ENCODE peak calls at places on chromosomes 7 and 10, in eight cellular contexts. L, U, K, B, I, O, M and W are unnamed samples.
A peak's percentile ranks its signal among the peaks of the same experiment; 100 is the strongest.

GRCh38 chr7:86933295-86933845 is 126.1 kb downstream of the ELAPOR2 start:
- DNase-seq in L (no peak), U (no peak), K (no peak), B (no peak), I (no peak), O (no peak), M (no peak), W (no peak)

GRCh38 chr10:123241391-123242141 is 87.4 kb downstream of the BUB3 start:
- DNase-seq in L (no peak), U (no peak), K (no peak), B (peak; percentile 7), I (no peak), O (no peak), M (peak; percentile 30), W (no peak)

GRCh38 chr7:5396542-5396941 is 27.1 kb downstream of the TNRC18 start:
- DNase-seq in L (peak; percentile 30), U (no peak), K (no peak), B (no peak), I (no peak), O (no peak), M (peak; percentile 50), W (no peak)

GRCh38 chr10:84188815-84189214 is 5.5 kb upstream of the CDHR1 start:
- DNase-seq in L (no peak), U (no peak), K (no peak), B (no peak), I (no peak), O (no peak), M (no peak), W (no peak)

GRCh38 chr7:28662236-28662635 is 249.9 kb downstream of the CREB5 start:
- DNase-seq in L (no peak), U (no peak), K (no peak), B (no peak), I (no peak), O (no peak), M (no peak), W (no peak)

GRCh38 chr10:131946321-131946751 is 35.4 kb downstream of the BNIP3 start:
- DNase-seq in L (no peak), U (no peak), K (no peak), B (peak; percentile 85), I (no peak), O (no peak), M (no peak), W (no peak)

GRCh38 chr10:99845837-99846382 is 63.5 kb downstream of the ABCC2 start:
- DNase-seq in L (peak; percentile 87), U (peak; percentile 88), K (peak; percentile 74), B (peak; percentile 98), I (peak; percentile 69), O (peak; percentile 39), M (peak; percentile 48), W (peak; percentile 70)

GRCh38 chr7:2438775-2439174 is 35.4 kb downstream of the CHST12 start:
- DNase-seq in L (no peak), U (no peak), K (no peak), B (no peak), I (no peak), O (no peak), M (no peak), W (no peak)

GRCh38 chr7:82317257-82317721 is 126.3 kb downstream of the CACNA2D1 start:
- DNase-seq in L (no peak), U (no peak), K (no peak), B (no peak), I (no peak), O (no peak), M (no peak), W (no peak)

GRCh38 chr10:26860542-26861325 is at the start of gene ABI1:
- DNase-seq in L (peak; percentile 97), U (peak; percentile 100), K (peak; percentile 95), B (peak; percentile 99), I (peak; percentile 97), O (peak; percentile 97), M (peak; percentile 96), W (peak; percentile 99)
- TF ChIP-seq CTCF in L (no peak), U (peak; percentile 72), K (peak; percentile 45), B (peak; percentile 56), I (peak; percentile 77), O (no peak), M (no peak), W (no peak)

GRCh38 chr7:123305840-123306375 is 106.1 kb upstream of the SLC13A1 start:
- DNase-seq in L (no peak), U (peak; percentile 55), K (no peak), B (no peak), I (no peak), O (no peak), M (no peak), W (no peak)

GRCh38 chr7:123308552-123308951 is 108.8 kb upstream of the SLC13A1 start:
- DNase-seq in L (no peak), U (no peak), K (no peak), B (no peak), I (no peak), O (no peak), M (no peak), W (no peak)

GRCh38 chr7:123303926-123304325 is 104.2 kb upstream of the SLC13A1 start:
- DNase-seq in L (no peak), U (no peak), K (no peak), B (no peak), I (no peak), O (no peak), M (no peak), W (no peak)
- TF ChIP-seq CTCF in L (no peak), U (no peak), K (no peak), B (no peak), I (no peak), O (no peak), M (no peak), W (no peak)

GRCh38 chr10:91409869-91410637 is at the start of gene HECTD2:
- DNase-seq in L (peak; percentile 70), U (peak; percentile 91), K (peak; percentile 88), B (peak; percentile 78), I (peak; percentile 86), O (peak; percentile 84), M (peak; percentile 76), W (peak; percentile 86)
- TF ChIP-seq CTCF in L (peak; percentile 77), U (peak; percentile 38), K (peak; percentile 25), B (no peak), I (no peak), O (peak; percentile 67), M (peak; percentile 19), W (peak; percentile 62)

DNA sequence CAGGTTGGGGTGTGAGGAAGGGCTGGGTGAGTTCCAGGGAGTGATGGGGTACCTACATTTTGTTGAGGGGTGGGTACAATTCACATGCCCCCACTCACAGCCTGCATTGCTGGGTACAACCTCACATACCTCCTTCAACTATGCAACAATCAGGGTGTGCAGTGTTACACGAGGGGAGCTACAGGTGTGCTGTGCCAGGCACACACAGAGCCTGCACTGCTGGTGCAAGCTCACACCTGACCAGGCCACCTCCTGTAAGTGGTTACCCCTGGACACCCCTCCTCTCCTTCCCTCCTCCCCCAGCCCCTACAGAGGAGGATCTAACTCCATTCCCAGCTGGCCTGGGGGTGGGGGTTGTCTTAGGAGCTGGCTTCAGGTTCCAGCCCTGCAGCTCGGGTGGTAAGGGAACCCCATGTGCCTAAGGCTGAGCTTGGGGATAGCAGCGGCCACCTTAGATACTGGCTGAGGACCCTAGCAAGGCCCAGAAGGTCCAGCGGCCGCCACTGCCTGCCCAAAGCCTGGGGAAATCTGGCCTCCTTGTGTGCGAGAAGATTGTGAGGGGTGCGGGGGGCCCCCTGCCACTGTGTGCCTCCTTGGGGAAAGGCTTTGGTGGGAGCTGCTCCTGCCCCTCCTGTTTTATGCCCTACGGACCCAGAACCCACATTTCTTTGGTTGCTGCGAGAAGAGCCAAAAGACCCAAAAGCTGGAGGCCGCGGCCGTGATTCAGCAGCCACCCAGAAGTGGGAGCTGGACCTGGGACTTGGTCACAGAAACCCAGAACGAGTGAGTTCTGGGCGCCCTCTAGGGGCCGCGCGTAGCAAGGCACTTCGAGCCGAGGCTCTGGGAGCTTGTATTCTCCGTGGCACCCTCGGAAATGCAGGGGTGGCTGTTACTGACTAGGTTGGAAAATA is 10.8 kb downstream of the TLX1 start:
- DNase-seq in L (peak; percentile 72), U (peak; percentile 92), K (peak; percentile 93), B (peak; percentile 83), I (peak; percentile 89), O (peak; percentile 77), M (peak; percentile 72), W (peak; percentile 89)
- TF ChIP-seq CTCF in L (peak; percentile 91), U (peak; percentile 96), K (peak; percentile 93), B (peak; percentile 95), I (peak; percentile 97), O (peak; percentile 98), M (peak; percentile 98), W (peak; percentile 96)

GRCh38 chr10:52682766-52683165 is 89.8 kb downstream of the MBL2 start:
- DNase-seq in L (no peak), U (no peak), K (no peak), B (no peak), I (no peak), O (no peak), M (no peak), W (no peak)
- TF ChIP-seq CTCF in L (no peak), U (no peak), K (no peak), B (no peak), I (no peak), O (no peak), M (no peak), W (no peak)

DNA sequence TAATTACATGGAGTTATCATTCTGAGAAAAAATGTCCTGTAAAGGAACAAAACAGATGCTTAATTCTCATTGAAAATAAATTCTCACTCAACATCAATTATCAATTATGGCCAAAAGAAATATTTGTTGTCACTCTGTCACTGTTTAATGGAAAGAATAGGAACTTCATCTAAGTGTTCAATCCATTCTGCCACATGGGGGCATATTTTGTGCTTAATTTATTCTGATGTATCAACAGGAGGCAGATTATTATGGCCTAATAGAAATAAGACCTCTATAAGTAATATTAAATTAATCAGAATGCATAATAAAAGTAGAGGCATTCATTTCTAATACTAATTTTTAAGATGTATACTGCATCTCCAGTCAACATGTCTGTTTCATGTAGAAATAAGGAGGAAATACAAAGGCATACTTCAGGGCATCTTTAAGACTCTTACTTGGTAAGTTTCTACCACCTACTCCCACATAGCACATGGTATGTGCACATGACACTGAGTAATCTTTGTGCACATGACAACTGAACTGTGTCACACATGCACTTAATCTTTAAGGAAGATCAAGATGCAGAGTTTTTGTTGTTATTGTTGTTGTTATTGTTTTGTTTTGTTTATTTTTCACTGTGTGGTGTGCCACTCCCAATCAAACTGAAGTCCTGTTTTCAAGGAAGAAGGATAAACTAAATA is 420.4 kb upstream of the SEMA3A start:
- DNase-seq in L (no peak), U (no peak), K (no peak), B (peak; percentile 29), I (no peak), O (no peak), M (no peak), W (no peak)
- TF ChIP-seq CTCF in L (no peak), U (no peak), K (no peak), B (peak; percentile 38), I (no peak), O (peak; percentile 24), M (no peak), W (no peak)

GRCh38 chr10:7134448-7134847 is 276.4 kb downstream of the SFMBT2 start:
- DNase-seq in L (no peak), U (no peak), K (no peak), B (no peak), I (no peak), O (no peak), M (no peak), W (no peak)
- TF ChIP-seq CTCF in L (no peak), U (no peak), K (no peak), B (no peak), I (no peak), O (no peak), M (no peak), W (no peak)